ENCODE peak calls at places on chromosomes 13 and 19, in seven cellular contexts. Q is PC-3, E is A549, P is left ventricle myocardium inferior, A is Panc1, N is IMR-90, J is adrenal gland. U is an unnamed sample. For H3K9me3, the result is how much of the 10 kb centered on the place peaks cover.

GRCh38 chr19:11530432-11530831 is 1.5 kb upstream of the ECSIT start:
- DNase-seq in Q (peak), E (peak), P (peak), A (peak), N (peak), J (peak), U (peak)

GRCh38 chr19:14061751-14062557 is at the start of gene PALM3:
- DNase-seq in Q (peak), E (no peak), P (no peak), A (no peak), N (no peak), J (no peak), U (no peak)

GRCh38 chr19:15114153-15114540 is 6.9 kb downstream of the SYDE1 start:
- DNase-seq in Q (no peak), E (no peak), P (no peak), A (no peak), N (peak), J (peak), U (no peak)

GRCh38 chr13:37667631-37668161 is 69.1 kb upstream of the POSTN start:
- DNase-seq in Q (no peak), E (no peak), P (no peak), A (no peak), N (no peak), J (no peak), U (no peak)

GRCh38 chr13:81577601-81578000 is 1236.7 kb upstream of the SPRY2 start:
- DNase-seq in Q (no peak), E (no peak), P (no peak), A (no peak), N (no peak), J (no peak), U (no peak)

GRCh38 chr19:46849610-46850009 is 1.0 kb downstream of the AP2S1 start:
- DNase-seq in Q (no peak), E (no peak), P (no peak), A (no peak), N (no peak), J (peak), U (no peak)

GRCh38 chr19:5953034-5953589 is 24.8 kb downstream of the RANBP3 start:
- DNase-seq in Q (no peak), E (no peak), P (no peak), A (no peak), N (peak), J (no peak), U (no peak)

GRCh38 chr19:32519023-32519422 is 62.0 kb upstream of the PDCD5 start:
- DNase-seq in Q (no peak), E (no peak), P (no peak), A (no peak), N (no peak), J (no peak), U (no peak)

GRCh38 chr19:38227272-38228004 is 3.4 kb upstream of the DPF1 start:
- DNase-seq in Q (no peak), E (no peak), P (no peak), A (no peak), N (no peak), J (no peak), U (no peak)

GRCh38 chr13:77406644-77407440 is 79.9 kb upstream of the MYCBP2 start:
- DNase-seq in Q (no peak), E (no peak), P (no peak), A (no peak), N (no peak), J (no peak), U (no peak)

GRCh38 chr19:31118292-31118925 is 230.8 kb downstream of the TSHZ3 start:
- DNase-seq in Q (no peak), E (no peak), P (peak), A (no peak), N (no peak), J (no peak), U (no peak)

GRCh38 chr19:32404939-32405430 is 585 bp upstream of the DPY19L3 start:
- DNase-seq in Q (peak), E (no peak), P (peak), A (no peak), N (peak), J (peak), U (peak)

GRCh38 chr13:39144941-39145533 is 106.8 kb downstream of the NHLRC3 start:
- DNase-seq in Q (peak), E (peak), P (peak), A (peak), N (peak), J (peak), U (no peak)

GRCh38 chr19:13790354-13790753 is 4.9 kb upstream of the ZSWIM4 start:
- DNase-seq in Q (no peak), E (no peak), P (no peak), A (no peak), N (no peak), J (no peak), U (no peak)

GRCh38 chr19:4430760-4431159 is 26.8 kb downstream of the UBXN6 start:
- DNase-seq in Q (no peak), E (no peak), P (no peak), A (no peak), N (no peak), J (no peak), U (no peak)

GRCh38 chr13:108060111-108060510 is 155.2 kb downstream of the LIG4 start:
- DNase-seq in Q (no peak), E (no peak), P (no peak), A (no peak), N (no peak), J (no peak), U (no peak)

GRCh38 chr19:46159893-46160775 is 12.1 kb downstream of the IGFL2 start:
- DNase-seq in Q (no peak), E (no peak), P (no peak), A (no peak), N (no peak), J (no peak), U (no peak)

GRCh38 chr19:1252818-1253513 is 4.6 kb downstream of the MIDN start:
- DNase-seq in Q (peak), E (no peak), P (peak), A (no peak), N (peak), J (peak), U (peak)

GRCh38 chr13:110352735-110353134 is 45.7 kb downstream of the COL4A2 start:
- DNase-seq in Q (no peak), E (no peak), P (no peak), A (no peak), N (no peak), J (no peak), U (no peak)

GRCh38 chr13:94710881-94711560 is 1.3 kb downstream of the SOX21 start:
- DNase-seq in Q (peak), E (peak), P (no peak), A (no peak), N (no peak), J (no peak), U (no peak)

GRCh38 chr19:18995804-18996241 is 37.5 kb downstream of the SUGP2 start:
- DNase-seq in Q (peak), E (peak), P (peak), A (no peak), N (peak), J (peak), U (peak)

GRCh38 chr13:98570929-98571372 is 6.0 kb downstream of the STK24 start:
- DNase-seq in Q (peak), E (no peak), P (no peak), A (no peak), N (no peak), J (peak), U (no peak)

GRCh38 chr13:41541142-41541938 is 84.0 kb downstream of the RGCC start:
- DNase-seq in Q (no peak), E (no peak), P (no peak), A (no peak), N (no peak), J (no peak), U (no peak)

GRCh38 chr19:3374369-3375112 is 8.2 kb downstream of the NFIC start:
- DNase-seq in Q (no peak), E (no peak), P (peak), A (no peak), N (no peak), J (peak), U (peak)

GRCh38 chr13:80685942-80686341 is 345.0 kb upstream of the SPRY2 start:
- DNase-seq in Q (no peak), E (no peak), P (no peak), A (no peak), N (no peak), J (no peak), U (no peak)

GRCh38 chr13:66835040-66835628 is 395.0 kb downstream of the PCDH9 start:
- DNase-seq in Q (no peak), E (peak), P (peak), A (no peak), N (peak), J (peak), U (peak)

GRCh38 chr13:104477256-104477655 is 1411.0 kb upstream of the SLC10A2 start:
- DNase-seq in Q (no peak), E (no peak), P (no peak), A (no peak), N (no peak), J (no peak), U (no peak)

GRCh38 chr13:85520445-85520844 is 278.8 kb downstream of the SLITRK6 start:
- DNase-seq in Q (peak), E (no peak), P (no peak), A (no peak), N (peak), J (no peak), U (no peak)

GRCh38 chr19:49774969-49775368 is 8.2 kb downstream of the AP2A1 start:
- DNase-seq in Q (no peak), E (no peak), P (no peak), A (no peak), N (no peak), J (no peak), U (no peak)

GRCh38 chr13:96450635-96451034 is 360.7 kb downstream of the HS6ST3 start:
- DNase-seq in Q (no peak), E (no peak), P (no peak), A (no peak), N (no peak), J (no peak), U (no peak)

GRCh38 chr19:14078406-14078805 is 5.8 kb downstream of the MISP3 start:
- DNase-seq in Q (no peak), E (no peak), P (no peak), A (no peak), N (peak), J (no peak), U (no peak)

GRCh38 chr19:38743394-38744297 is 628 bp downstream of the CAPN12 start:
- DNase-seq in Q (no peak), E (no peak), P (no peak), A (no peak), N (no peak), J (no peak), U (peak)

GRCh38 chr13:87887459-87888123 is 216.4 kb downstream of the SLITRK5 start:
- DNase-seq in Q (no peak), E (no peak), P (no peak), A (no peak), N (no peak), J (no peak), U (no peak)

GRCh38 chr19:17747205-17748098 is 3.8 kb upstream of the FCHO1 start:
- DNase-seq in Q (peak), E (peak), P (peak), A (no peak), N (peak), J (peak), U (peak)

GRCh38 chr19:36748431-36749275 is 24.0 kb downstream of the ZNF850 start:
- DNase-seq in Q (no peak), E (no peak), P (no peak), A (no peak), N (no peak), J (no peak), U (no peak)

GRCh38 chr19:36747750-36748149 is 24.9 kb downstream of the ZNF850 start:
- DNase-seq in Q (no peak), E (no peak), P (no peak), A (no peak), N (no peak), J (no peak), U (no peak)

GRCh38 chr19:36750066-36750691 is 22.4 kb downstream of the ZNF850 start:
- DNase-seq in Q (no peak), E (no peak), P (no peak), A (no peak), N (no peak), J (no peak), U (no peak)

GRCh38 chr19:36745870-36746269 is 26.7 kb downstream of the ZNF850 start:
- DNase-seq in Q (no peak), E (no peak), P (no peak), A (no peak), N (no peak), J (no peak), U (no peak)
- H3K9me3 ChIP-seq in Q (under half), E (half or more), P (half or more), A (half or more), N (half or more), J (under half), U (under half)

DNA sequence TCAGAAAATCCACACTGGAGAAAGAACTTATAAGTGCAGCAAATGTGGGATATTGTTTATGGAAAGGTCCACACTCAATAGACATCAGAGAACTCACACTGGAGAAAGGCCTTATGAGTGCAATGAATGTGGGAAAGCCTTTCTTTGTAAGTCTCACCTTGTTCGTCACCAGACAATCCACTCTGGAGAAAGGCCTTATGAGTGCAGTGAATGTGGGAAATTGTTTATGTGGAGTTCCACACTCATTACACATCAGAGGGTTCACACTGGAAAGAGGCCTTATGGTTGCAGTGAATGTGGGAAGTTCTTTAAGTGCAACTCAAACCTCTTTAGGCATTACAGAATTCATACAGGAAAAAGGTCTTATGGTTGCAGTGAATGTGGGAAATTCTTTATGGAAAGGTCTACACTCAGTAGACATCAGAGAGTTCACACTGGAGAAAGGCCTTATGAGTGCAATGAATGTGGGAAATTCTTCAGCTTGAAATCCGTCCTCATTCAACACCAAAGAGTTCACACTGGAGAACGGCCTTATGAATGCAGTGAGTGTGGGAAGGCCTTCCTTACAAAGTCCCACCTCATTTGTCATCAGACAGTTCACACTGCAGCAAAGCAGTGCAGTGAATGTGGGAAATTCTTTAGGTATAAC is 12.0 kb upstream of the ZNF548 start:
- DNase-seq in Q (no peak), E (no peak), P (no peak), A (no peak), N (no peak), J (no peak), U (no peak)
- H3K9me3 ChIP-seq in Q (under half), E (half or more), P (half or more), A (under half), N (under half), J (under half), U (under half)

GRCh38 chr19:55993492-55993891 is 6.9 kb downstream of the NLRP5 start:
- DNase-seq in Q (no peak), E (no peak), P (no peak), A (no peak), N (no peak), J (no peak), U (no peak)
- H3K9me3 ChIP-seq in Q (under half), E (under half), P (under half), A (under half), N (under half), J (under half), U (under half)

GRCh38 chr19:27709496-27709895 is 1503.5 kb downstream of the UQCRFS1 start:
- DNase-seq in Q (no peak), E (no peak), P (no peak), A (no peak), N (no peak), J (no peak), U (no peak)
- H3K9me3 ChIP-seq in Q (under half), E (under half), P (under half), A (under half), N (under half), J (under half), U (under half)

DNA sequence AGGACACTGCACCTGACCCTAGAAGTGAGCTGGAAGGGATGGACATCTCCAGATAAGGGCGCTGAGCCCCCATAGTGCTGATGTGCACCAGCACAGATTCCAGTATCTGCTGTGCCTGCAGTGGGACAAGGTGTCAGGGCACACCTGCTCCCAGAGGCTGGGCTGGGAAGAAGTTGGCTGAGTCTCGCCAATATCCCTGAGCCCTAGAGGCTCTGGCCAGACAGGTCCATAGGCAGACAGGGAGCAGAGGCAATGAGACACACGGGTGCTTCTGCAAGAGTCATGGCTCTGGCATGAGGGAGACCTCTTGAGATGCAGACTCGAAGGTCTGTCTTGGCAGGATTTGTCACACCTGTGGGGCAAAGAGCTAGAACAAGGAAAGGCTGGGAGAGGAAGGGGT is 1321.5 kb downstream of the UQCRFS1 start:
- DNase-seq in Q (no peak), E (no peak), P (no peak), A (no peak), N (no peak), J (no peak), U (no peak)
- H3K9me3 ChIP-seq in Q (under half), E (under half), P (under half), A (under half), N (half or more), J (under half), U (under half)

GRCh38 chr19:21519488-21519887 is 14.1 kb downstream of the ZNF429 start:
- DNase-seq in Q (no peak), E (no peak), P (no peak), A (no peak), N (no peak), J (no peak), U (no peak)
- H3K9me3 ChIP-seq in Q (half or more), E (under half), P (half or more), A (under half), N (under half), J (under half), U (under half)

GRCh38 chr13:112056284-112056727 is 10.6 kb upstream of the SOX1 start:
- DNase-seq in Q (no peak), E (no peak), P (no peak), A (no peak), N (no peak), J (no peak), U (no peak)
- H3K9me3 ChIP-seq in Q (under half), E (under half), P (under half), A (under half), N (under half), J (under half), U (under half)